ENCODE peak calls at places on chromosome 2, in six cellular contexts. B is heart right ventricle; O is mesenchymal stem cell; E is thyroid gland; W is CD8-positive, alpha-beta T cell; N is right cardiac atrium. V is an unnamed sample. For H3K9me3, the result is how much of the 10 kb centered on the place peaks cover.

GRCh38 chr2:40455661-40456060 is 3.8 kb upstream of the SLC8A1 start:
- DNase-seq in O (no peak), W (no peak), N (peak), B (no peak), E (no peak), V (no peak)

GRCh38 chr2:150846691-150847090 is 359.2 kb upstream of the RND3 start:
- DNase-seq in E (no peak), O (no peak), B (no peak), W (no peak), N (no peak), V (no peak)

GRCh38 chr2:143300531-143300930 is 171.3 kb downstream of the ARHGAP15 start:
- DNase-seq in B (no peak), E (no peak), O (peak), N (no peak), W (no peak), V (no peak)

GRCh38 chr2:225328192-225328591 is 71.3 kb upstream of the NYAP2 start:
- DNase-seq in O (peak), W (no peak), B (no peak), E (no peak), N (no peak), V (no peak)

GRCh38 chr2:224248944-224249371 is 152.9 kb downstream of the FAM124B start:
- DNase-seq in B (no peak), N (no peak), E (no peak), O (peak), W (no peak), V (no peak)

GRCh38 chr2:120937736-120938131 is 202.1 kb downstream of the GLI2 start:
- DNase-seq in N (peak), B (no peak), W (no peak), O (peak), E (peak), V (no peak)

GRCh38 chr2:38190542-38191218 is 114.7 kb upstream of the CYP1B1 start:
- DNase-seq in O (peak), N (no peak), W (no peak), B (no peak), E (no peak), V (no peak)

GRCh38 chr2:219783551-219783950 is 156.1 kb downstream of the SLC4A3 start:
- DNase-seq in N (no peak), W (no peak), O (no peak), B (no peak), E (no peak), V (no peak)

GRCh38 chr2:54858021-54858681 is 134.7 kb downstream of the EML6 start:
- DNase-seq in N (no peak), E (no peak), O (no peak), B (no peak), W (no peak), V (no peak)

GRCh38 chr2:233354971-233355574 is 779 bp downstream of the DGKD start:
- DNase-seq in N (peak), O (peak), B (peak), W (peak), E (peak), V (no peak)

GRCh38 chr2:212770240-212770639 is 231.6 kb upstream of the ERBB4 start:
- DNase-seq in E (no peak), N (no peak), O (no peak), W (no peak), B (no peak), V (no peak)

GRCh38 chr2:232873292-232873908 is 3.3 kb downstream of the SNORC start:
- DNase-seq in N (no peak), E (no peak), W (no peak), B (no peak), O (no peak), V (no peak)

GRCh38 chr2:10755621-10756020 is 34.2 kb downstream of the ATP6V1C2 start:
- DNase-seq in N (no peak), O (no peak), W (no peak), B (no peak), E (no peak), V (no peak)

GRCh38 chr2:240520143-240520973 is 37.4 kb downstream of the ANKMY1 start:
- DNase-seq in W (no peak), E (no peak), B (no peak), O (no peak), N (no peak), V (no peak)

GRCh38 chr2:85672486-85672885 is 4.5 kb upstream of the SFTPB start:
- DNase-seq in O (no peak), W (no peak), E (no peak), B (no peak), N (no peak), V (no peak)

GRCh38 chr2:238597638-238598528 is 171.2 kb downstream of the ASB1 start:
- DNase-seq in E (no peak), B (no peak), W (no peak), N (no peak), O (no peak), V (no peak)

GRCh38 chr2:86453838-86454237 is 12.7 kb downstream of the KDM3A start:
- DNase-seq in B (no peak), N (peak), W (no peak), O (no peak), E (peak), V (no peak)

GRCh38 chr2:237281900-237282306 is 132.1 kb downstream of the COL6A3 start:
- DNase-seq in W (no peak), E (no peak), N (no peak), B (no peak), O (peak), V (no peak)

GRCh38 chr2:171347158-171347557 is 86.6 kb downstream of the METTL8 start:
- DNase-seq in B (no peak), O (peak), W (no peak), E (no peak), N (no peak), V (no peak)

GRCh38 chr2:3575534-3576324 is 669 bp downstream of the RPS7 start:
- DNase-seq in B (peak), N (peak), W (peak), O (peak), E (peak), V (peak)

GRCh38 chr2:198098918-198099317 is 294.5 kb downstream of the PLCL1 start:
- DNase-seq in N (no peak), E (no peak), B (no peak), O (no peak), W (no peak), V (no peak)

GRCh38 chr2:37085731-37086147 is 1.4 kb downstream of the GPATCH11 start:
- DNase-seq in N (no peak), O (peak), W (no peak), B (no peak), E (no peak), V (no peak)

GRCh38 chr2:159228006-159228655 is 58.4 kb downstream of the WDSUB1 start:
- DNase-seq in E (no peak), N (no peak), W (no peak), O (no peak), B (no peak), V (no peak)

GRCh38 chr2:112795720-112796119 is 11.4 kb upstream of the IL1A start:
- DNase-seq in B (no peak), E (peak), W (no peak), O (no peak), N (no peak), V (no peak)

GRCh38 chr2:43778233-43778632 is 4.4 kb downstream of the DYNC2LI1 start:
- DNase-seq in N (no peak), E (no peak), W (no peak), O (no peak), B (no peak), V (no peak)

GRCh38 chr2:234967201-234967873 is 15.5 kb downstream of the SH3BP4 start:
- DNase-seq in W (no peak), E (no peak), B (no peak), O (no peak), N (no peak), V (no peak)

GRCh38 chr2:189234991-189235390 is 55.4 kb upstream of the COL5A2 start:
- DNase-seq in O (no peak), E (no peak), W (no peak), N (no peak), B (no peak), V (no peak)

GRCh38 chr2:17620280-17620679 is 79.8 kb downstream of the VSNL1 start:
- DNase-seq in E (peak), W (no peak), B (peak), N (peak), O (no peak), V (no peak)

GRCh38 chr2:69309336-69310048 is 77.5 kb downstream of the GFPT1 start:
- DNase-seq in E (peak), O (peak), W (no peak), N (peak), B (peak), V (no peak)

GRCh38 chr2:152097291-152098032 is 1.4 kb downstream of the CACNB4 start:
- DNase-seq in W (no peak), B (no peak), O (peak), N (no peak), E (peak), V (no peak)

GRCh38 chr2:241540391-241540765 is 18.2 kb upstream of the BOK start:
- DNase-seq in N (peak), E (peak), W (no peak), B (no peak), O (no peak), V (no peak)

GRCh38 chr2:102895386-102895785 is 133.6 kb downstream of the TMEM182 start:
- DNase-seq in N (no peak), W (no peak), B (no peak), O (no peak), E (no peak), V (no peak)

GRCh38 chr2:73588177-73588576 is 54.0 kb downstream of the NAT8 start:
- DNase-seq in O (peak), N (no peak), W (no peak), E (no peak), B (no peak), V (no peak)

GRCh38 chr2:72131371-72131891 is 16.2 kb downstream of the CYP26B1 start:
- DNase-seq in O (no peak), B (no peak), W (no peak), N (no peak), E (no peak), V (no peak)

GRCh38 chr2:170930132-170931109 is 1.4 kb downstream of the GORASP2 start:
- DNase-seq in E (peak), W (peak), B (no peak), N (peak), O (peak), V (peak)

GRCh38 chr2:96251721-96252292 is 14.0 kb downstream of the TMEM127 start:
- DNase-seq in O (peak), B (peak), N (peak), E (peak), W (no peak), V (no peak)

GRCh38 chr2:150167711-150168110 is 319.8 kb downstream of the RND3 start:
- DNase-seq in B (no peak), W (no peak), N (no peak), E (no peak), O (peak), V (no peak)

GRCh38 chr2:227819398-227819697 is 5.7 kb downstream of the CCL20 start:
- DNase-seq in O (no peak), E (peak), N (no peak), B (no peak), W (no peak), V (no peak)

GRCh38 chr2:196718796-196719564 is 79.5 kb downstream of the CCDC150 start:
- DNase-seq in E (peak), O (peak), N (peak), W (no peak), B (no peak), V (no peak)

GRCh38 chr2:240785424-240786335 is 34.3 kb downstream of the KIF1A start:
- DNase-seq in B (peak), N (peak), E (no peak), W (no peak), O (no peak), V (no peak)

GRCh38 chr2:191847764-191848163 is 876 bp upstream of the CAVIN2 start:
- DNase-seq in W (no peak), O (no peak), E (peak), B (no peak), N (no peak), V (no peak)
- H3K4me3 ChIP-seq in W (no peak), O (no peak), E (no peak), B (no peak), N (peak), V (no peak)

GRCh38 chr2:45000921-45001628 is 8.2 kb downstream of the SIX2 start:
- DNase-seq in W (no peak), E (peak), O (peak), B (no peak), N (no peak), V (no peak)
- H3K9me3 ChIP-seq in W (under half), E (under half), O (under half), B (under half), N (under half), V (under half)

DNA sequence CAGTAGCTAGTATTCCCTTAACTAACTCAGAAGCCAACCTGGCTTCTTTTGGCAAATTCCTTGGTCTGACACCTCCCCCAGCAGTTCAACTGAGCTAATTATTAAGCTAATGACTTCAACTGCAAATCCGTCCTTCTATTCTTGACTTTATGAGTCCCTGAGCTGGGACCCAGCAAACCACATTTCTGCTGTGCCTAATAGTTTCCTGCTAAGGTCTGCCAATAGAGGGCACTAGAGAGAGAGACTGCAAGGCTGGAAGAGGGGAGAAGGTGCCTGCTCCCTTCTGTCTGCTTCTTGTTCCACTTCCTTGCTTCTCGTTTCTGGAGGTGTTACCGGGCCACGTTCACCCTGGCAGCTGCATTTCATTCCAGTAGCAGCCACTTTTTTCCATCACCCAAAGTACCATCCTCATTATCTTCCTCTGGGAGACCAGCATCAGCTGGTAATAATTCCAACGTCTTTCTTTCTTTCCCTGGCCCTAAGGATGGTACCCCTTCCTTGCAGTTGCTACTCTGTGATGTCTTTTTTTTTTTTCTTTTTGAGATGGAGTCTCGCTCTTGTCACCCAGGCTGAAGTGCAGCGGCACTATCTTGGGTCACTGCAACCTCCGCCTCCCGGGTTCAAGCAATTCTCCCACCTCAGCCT is 352.0 kb downstream of the TNS1 start:
- DNase-seq in W (peak), N (no peak), B (no peak), O (peak), E (peak), V (no peak)
- H3K4me3 ChIP-seq in W (no peak), N (no peak), B (no peak), O (no peak), E (no peak), V (no peak)

DNA sequence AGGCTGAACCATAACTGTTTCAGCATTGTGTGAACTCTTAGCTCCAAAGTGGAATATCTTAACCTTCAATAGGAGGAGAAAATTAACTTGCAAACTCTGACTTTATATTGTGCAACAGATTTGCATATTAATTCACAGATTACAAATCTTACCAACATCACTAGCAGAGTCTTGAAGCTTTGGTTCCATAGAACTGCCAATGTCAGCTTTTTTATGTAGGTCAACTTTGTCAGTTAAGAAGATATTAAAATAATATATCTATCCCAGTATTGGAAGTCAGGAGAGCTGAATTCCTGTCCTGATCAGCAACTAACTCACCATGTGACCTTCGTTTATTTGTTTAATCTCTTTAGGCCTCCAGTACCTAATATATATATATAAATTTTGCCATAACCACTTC is 121.8 kb downstream of the EPHA4 start:
- DNase-seq in E (no peak), O (no peak), B (no peak), N (no peak), W (no peak), V (no peak)
- H3K9me3 ChIP-seq in E (under half), O (under half), B (under half), N (under half), W (under half), V (under half)

GRCh38 chr2:20570249-20570648 is 80.6 kb downstream of the HS1BP3 start:
- DNase-seq in B (no peak), O (no peak), N (no peak), W (no peak), E (no peak), V (no peak)
- H3K4me3 ChIP-seq in B (no peak), O (no peak), N (no peak), W (no peak), E (no peak), V (no peak)

GRCh38 chr2:98036349-98037000 is 40.7 kb upstream of the TMEM131 start:
- DNase-seq in O (no peak), N (peak), E (peak), B (peak), W (no peak), V (no peak)
- H3K9me3 ChIP-seq in O (under half), N (under half), E (under half), B (under half), W (under half), V (under half)

GRCh38 chr2:128198666-128199065 is 107.7 kb downstream of the UGGT1 start:
- DNase-seq in N (peak), E (peak), W (no peak), B (peak), O (no peak), V (no peak)
- H3K4me3 ChIP-seq in N (no peak), E (no peak), W (no peak), B (no peak), O (no peak), V (no peak)

GRCh38 chr2:47751856-47752414 is 31.0 kb upstream of the MSH6 start:
- DNase-seq in B (no peak), O (peak), N (no peak), W (no peak), E (no peak), V (no peak)

GRCh38 chr2:47744074-47744473 is 38.9 kb upstream of the MSH6 start:
- DNase-seq in N (no peak), O (no peak), W (no peak), E (no peak), B (no peak), V (no peak)

DNA sequence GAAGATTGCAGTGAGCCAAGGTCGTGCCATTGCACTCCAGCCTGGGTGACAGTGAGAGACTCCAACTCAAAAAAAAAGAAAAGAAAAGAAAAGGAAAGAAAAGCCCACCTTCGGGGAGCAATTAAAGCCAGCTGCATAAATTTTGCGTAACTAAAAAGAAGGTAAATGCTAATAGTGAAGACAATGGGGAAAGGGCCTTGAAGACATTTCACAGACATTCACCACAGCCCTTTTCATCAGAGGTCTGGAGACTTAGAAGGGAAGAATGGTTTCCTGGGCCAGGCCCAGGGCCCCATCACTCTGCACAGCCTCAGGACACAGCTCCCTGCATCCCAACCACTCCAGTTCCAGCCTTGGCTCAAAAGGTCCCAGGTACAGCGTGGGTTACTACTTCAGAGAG is 35.1 kb upstream of the MSH6 start:
- DNase-seq in B (no peak), E (no peak), N (no peak), W (no peak), O (no peak), V (no peak)
- H3K9me3 ChIP-seq in B (under half), E (under half), N (under half), W (under half), O (under half), V (under half)

GRCh38 chr2:52964916-52965530 is 802.6 kb upstream of the CHAC2 start:
- DNase-seq in B (no peak), E (no peak), N (no peak), O (no peak), W (no peak), V (no peak)

GRCh38 chr2:52956766-52957165 is 810.8 kb upstream of the CHAC2 start:
- DNase-seq in W (no peak), E (no peak), O (no peak), B (no peak), N (no peak), V (no peak)

GRCh38 chr2:52959801-52960200 is 807.8 kb upstream of the CHAC2 start:
- DNase-seq in B (no peak), W (no peak), N (no peak), E (no peak), O (no peak), V (no peak)

GRCh38 chr2:52956115-52956514 is 811.5 kb upstream of the CHAC2 start:
- DNase-seq in W (no peak), N (no peak), O (no peak), B (no peak), E (no peak), V (no peak)

DNA sequence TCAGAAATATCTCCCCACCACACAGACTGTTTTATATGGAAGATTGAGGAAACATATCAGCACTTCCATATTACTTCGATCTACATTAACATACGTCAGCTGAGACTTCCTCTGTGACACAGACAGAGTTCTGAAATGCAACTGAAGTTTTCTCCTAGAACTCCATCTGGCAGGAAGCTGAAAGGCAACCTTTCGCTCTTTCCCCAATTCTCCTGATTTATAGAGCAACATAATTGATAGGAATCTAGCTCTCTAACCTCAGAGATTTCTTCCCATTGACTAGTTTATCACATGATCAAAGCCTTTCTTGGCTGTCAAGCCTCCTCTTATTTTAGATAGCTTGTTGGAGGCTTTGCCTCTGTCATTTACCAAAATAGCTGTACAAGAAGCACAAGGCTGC is 806.7 kb upstream of the CHAC2 start:
- DNase-seq in B (no peak), W (no peak), N (no peak), O (no peak), E (no peak), V (no peak)
- H3K4me3 ChIP-seq in B (no peak), W (no peak), N (no peak), O (no peak), E (no peak), V (no peak)

GRCh38 chr2:80969900-80970299 is 665.3 kb upstream of the LRRTM1 start:
- DNase-seq in O (no peak), N (no peak), W (no peak), E (no peak), B (no peak), V (no peak)
- H3K9me3 ChIP-seq in O (under half), N (under half), W (under half), E (under half), B (under half), V (under half)

V was measured in effector memory CD4-positive, alpha-beta T cell.